ENCODE peak calls at places on chromosomes 6 and 20, in five cellular contexts. O is activated effector memory CD4-positive, alpha-beta T cell treated with anti-CD3 and anti-CD28 coated beads, Interleukin-2, amount 50 U/mL, for 16 hours; U is HTR-8/SVneo; R is T1000; C is NCI-H2081. W is an unnamed sample.

GRCh38 chr6:158843751-158844683 is 24.8 kb upstream of the EZR start:
- DNase-seq in O (no peak), U (no peak), R (no peak), C (no peak), W (no peak)

GRCh38 chr6:17269840-17270239 is 11.3 kb upstream of the RBM24 start:
- DNase-seq in O (no peak), U (no peak), R (no peak), C (no peak), W (no peak)

GRCh38 chr20:2865630-2866029 is 7.7 kb upstream of the PTPRA start:
- DNase-seq in O (peak), U (no peak), R (no peak), C (no peak), W (no peak)

GRCh38 chr6:144219056-144219685 is 66.0 kb upstream of the UTRN start:
- DNase-seq in O (no peak), U (peak), R (no peak), C (peak), W (peak)

GRCh38 chr20:44166477-44166876 is 20.5 kb downstream of the JPH2 start:
- DNase-seq in O (no peak), U (no peak), R (peak), C (no peak), W (no peak)

GRCh38 chr6:46323312-46323965 is 152.7 kb upstream of the ENPP5 start:
- DNase-seq in O (no peak), U (peak), R (peak), C (no peak), W (no peak)

GRCh38 chr6:18467741-18468140 is 80.6 kb downstream of the RNF144B start:
- DNase-seq in O (no peak), U (no peak), R (no peak), C (no peak), W (no peak)

GRCh38 chr20:634526-634925 is 18.5 kb downstream of the SRXN1 start:
- DNase-seq in O (no peak), U (no peak), R (no peak), C (peak), W (no peak)

GRCh38 chr20:364905-365794 is 15.4 kb upstream of the TRIB3 start:
- DNase-seq in O (no peak), U (no peak), R (no peak), C (no peak), W (no peak)

GRCh38 chr6:102381203-102381602 is 987.7 kb downstream of the GRIK2 start:
- DNase-seq in O (no peak), U (peak), R (no peak), C (no peak), W (no peak)

GRCh38 chr6:361411-362132 is 30.0 kb upstream of the IRF4 start:
- DNase-seq in O (no peak), U (no peak), R (no peak), C (no peak), W (no peak)

GRCh38 chr20:11379257-11380011 is 538.3 kb upstream of the BTBD3 start:
- DNase-seq in O (no peak), U (no peak), R (no peak), C (no peak), W (no peak)

GRCh38 chr20:60013296-60014142 is 55.3 kb downstream of the CDH26 start:
- DNase-seq in O (no peak), U (no peak), R (no peak), C (no peak), W (no peak)